ENCODE peak calls at places on chromosomes 12 and 14, in seven cellular contexts. One of them, this sample, is unnamed.

GRCh38 chr12:124626841-124627502 is 59.6 kb upstream of the NCOR2 start:
- DNase-seq in dorsolateral prefrontal cortex: no peak
- DNase-seq in GM23248: peak; percentile 54
- DNase-seq in fibroblast of lung: peak; percentile 78
- DNase-seq in RWPE1: no peak
- DNase-seq in SK-N-SH: no peak
- DNase-seq in GM23338: no peak
- DNase-seq in this sample: no peak

GRCh38 chr14:61973981-61974380 is 211.8 kb downstream of the SNAPC1 start:
- DNase-seq in RWPE1: no peak
- DNase-seq in fibroblast of lung: peak; percentile 36
- DNase-seq in SK-N-SH: no peak
- DNase-seq in dorsolateral prefrontal cortex: no peak
- DNase-seq in GM23248: peak; percentile 87
- DNase-seq in GM23338: no peak
- DNase-seq in this sample: no peak

GRCh38 chr12:113088971-113089756 is 32.6 kb downstream of the DTX1 start:
- DNase-seq in GM23248: no peak
- DNase-seq in dorsolateral prefrontal cortex: no peak
- DNase-seq in SK-N-SH: no peak
- DNase-seq in fibroblast of lung: no peak
- DNase-seq in RWPE1: no peak
- DNase-seq in GM23338: no peak
- DNase-seq in this sample: no peak

GRCh38 chr14:58488550-58488949 is 61.0 kb downstream of the KIAA0586 start:
- DNase-seq in SK-N-SH: no peak
- DNase-seq in dorsolateral prefrontal cortex: no peak
- DNase-seq in RWPE1: peak; percentile 20
- DNase-seq in GM23248: peak; percentile 26
- DNase-seq in GM23338: peak; percentile 9
- DNase-seq in fibroblast of lung: peak; percentile 39
- DNase-seq in this sample: no peak

GRCh38 chr12:50985322-50985721 is 33.0 kb downstream of the HIGD1C start:
- DNase-seq in fibroblast of lung: peak; percentile 66
- DNase-seq in GM23338: no peak
- DNase-seq in SK-N-SH: no peak
- DNase-seq in dorsolateral prefrontal cortex: no peak
- DNase-seq in GM23248: peak; percentile 95
- DNase-seq in RWPE1: no peak
- DNase-seq in this sample: no peak

GRCh38 chr12:95115641-95116040 is 42.2 kb upstream of the NR2C1 start:
- DNase-seq in dorsolateral prefrontal cortex: no peak
- DNase-seq in RWPE1: no peak
- DNase-seq in SK-N-SH: no peak
- DNase-seq in GM23338: no peak
- DNase-seq in fibroblast of lung: peak; percentile 11
- DNase-seq in GM23248: no peak
- DNase-seq in this sample: no peak

GRCh38 chr14:40981247-40981646 is 625.4 kb upstream of the LRFN5 start:
- DNase-seq in RWPE1: peak; percentile 25
- DNase-seq in GM23338: no peak
- DNase-seq in GM23248: no peak
- DNase-seq in dorsolateral prefrontal cortex: no peak
- DNase-seq in fibroblast of lung: no peak
- DNase-seq in SK-N-SH: no peak
- DNase-seq in this sample: no peak

GRCh38 chr14:64060648-64061096 is 207.9 kb downstream of the SYNE2 start:
- DNase-seq in SK-N-SH: no peak
- DNase-seq in dorsolateral prefrontal cortex: no peak
- DNase-seq in fibroblast of lung: no peak
- DNase-seq in GM23338: peak; percentile 95
- DNase-seq in RWPE1: peak; percentile 69
- DNase-seq in GM23248: peak; percentile 11
- DNase-seq in this sample: no peak

GRCh38 chr12:119683413-119683812 is 15.5 kb downstream of the PRKAB1 start:
- DNase-seq in fibroblast of lung: peak; percentile 33
- DNase-seq in GM23338: no peak
- DNase-seq in RWPE1: no peak
- DNase-seq in dorsolateral prefrontal cortex: no peak
- DNase-seq in GM23248: peak; percentile 70
- DNase-seq in SK-N-SH: no peak
- DNase-seq in this sample: no peak

GRCh38 chr12:102539651-102540553 is 59.5 kb upstream of the IGF1 start:
- DNase-seq in RWPE1: peak; percentile 19
- DNase-seq in GM23248: peak; percentile 85
- DNase-seq in fibroblast of lung: peak; percentile 5
- DNase-seq in SK-N-SH: no peak
- DNase-seq in GM23338: peak; percentile 9
- DNase-seq in dorsolateral prefrontal cortex: no peak
- DNase-seq in this sample: no peak

GRCh38 chr12:46343122-46343852 is 29.3 kb downstream of the SLC38A2 start:
- DNase-seq in GM23248: no peak
- DNase-seq in RWPE1: no peak
- DNase-seq in GM23338: no peak
- DNase-seq in dorsolateral prefrontal cortex: no peak
- DNase-seq in SK-N-SH: no peak
- DNase-seq in fibroblast of lung: no peak
- DNase-seq in this sample: no peak

GRCh38 chr14:92601757-92602417 is 88.3 kb downstream of the RIN3 start:
- DNase-seq in fibroblast of lung: no peak
- DNase-seq in SK-N-SH: no peak
- DNase-seq in dorsolateral prefrontal cortex: no peak
- DNase-seq in RWPE1: no peak
- DNase-seq in GM23338: no peak
- DNase-seq in GM23248: no peak
- DNase-seq in this sample: no peak
- H3K27ac ChIP-seq in fibroblast of lung: no peak overlapping the region
- H3K27ac ChIP-seq in SK-N-SH: no peak overlapping the region
- H3K27ac ChIP-seq in dorsolateral prefrontal cortex: no peak overlapping the region
- H3K27ac ChIP-seq in RWPE1: no peak overlapping the region
- H3K27ac ChIP-seq in GM23338: no peak overlapping the region
- H3K27ac ChIP-seq in GM23248: no peak overlapping the region
- H3K27ac ChIP-seq in this sample: no peak overlapping the region

GRCh38 chr14:103393078-103393477 is 7.9 kb downstream of the MARK3 start:
- DNase-seq in dorsolateral prefrontal cortex: no peak
- DNase-seq in RWPE1: no peak
- DNase-seq in GM23248: no peak
- DNase-seq in fibroblast of lung: no peak
- DNase-seq in SK-N-SH: no peak
- DNase-seq in GM23338: no peak
- DNase-seq in this sample: no peak
- H3K27ac ChIP-seq in dorsolateral prefrontal cortex: no peak overlapping the region
- H3K27ac ChIP-seq in RWPE1: peak overlapping the region; percentile 45
- H3K27ac ChIP-seq in GM23248: peak overlapping the region; percentile 52
- H3K27ac ChIP-seq in fibroblast of lung: no peak overlapping the region
- H3K27ac ChIP-seq in SK-N-SH: no peak overlapping the region
- H3K27ac ChIP-seq in GM23338: no peak overlapping the region
- H3K27ac ChIP-seq in this sample: no peak overlapping the region

DNA sequence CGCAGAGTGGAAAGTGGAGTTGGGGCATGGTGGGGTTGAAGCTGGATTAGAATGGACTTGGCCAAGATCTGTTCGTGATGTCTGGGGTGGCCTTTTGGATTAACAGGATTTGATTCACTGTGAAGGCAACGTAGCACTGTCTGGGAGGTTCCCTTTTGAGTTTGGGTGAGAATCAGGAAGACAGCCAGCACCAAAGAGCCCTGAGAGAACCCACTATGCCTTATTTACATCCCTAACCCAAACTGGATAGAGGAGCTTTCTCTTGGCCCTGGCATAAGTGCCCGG is 269.6 kb downstream of the ZFP36L1 start:
- DNase-seq in GM23248: no peak
- DNase-seq in fibroblast of lung: no peak
- DNase-seq in dorsolateral prefrontal cortex: no peak
- DNase-seq in GM23338: no peak
- DNase-seq in SK-N-SH: no peak
- DNase-seq in RWPE1: no peak
- DNase-seq in this sample: no peak
- H3K27ac ChIP-seq in GM23248: no peak overlapping the region
- H3K27ac ChIP-seq in fibroblast of lung: no peak overlapping the region
- H3K27ac ChIP-seq in dorsolateral prefrontal cortex: no peak overlapping the region
- H3K27ac ChIP-seq in GM23338: no peak overlapping the region
- H3K27ac ChIP-seq in SK-N-SH: no peak overlapping the region
- H3K27ac ChIP-seq in RWPE1: peak overlapping the region; percentile 68
- H3K27ac ChIP-seq in this sample: peak overlapping the region; percentile 8

GRCh38 chr14:94514351-94514750 is 5.1 kb upstream of the SERPINA12 start:
- DNase-seq in SK-N-SH: no peak
- DNase-seq in fibroblast of lung: no peak
- DNase-seq in RWPE1: no peak
- DNase-seq in GM23248: no peak
- DNase-seq in GM23338: no peak
- DNase-seq in dorsolateral prefrontal cortex: no peak
- DNase-seq in this sample: no peak

GRCh38 chr14:94515856-94516255 is 6.6 kb upstream of the SERPINA12 start:
- DNase-seq in SK-N-SH: no peak
- DNase-seq in GM23248: no peak
- DNase-seq in GM23338: no peak
- DNase-seq in RWPE1: no peak
- DNase-seq in dorsolateral prefrontal cortex: no peak
- DNase-seq in fibroblast of lung: no peak
- DNase-seq in this sample: no peak

GRCh38 chr14:94515426-94515825 is 6.2 kb upstream of the SERPINA12 start:
- DNase-seq in GM23248: no peak
- DNase-seq in SK-N-SH: no peak
- DNase-seq in GM23338: no peak
- DNase-seq in RWPE1: no peak
- DNase-seq in dorsolateral prefrontal cortex: no peak
- DNase-seq in fibroblast of lung: no peak
- DNase-seq in this sample: no peak

GRCh38 chr14:94517641-94518257 is 8.5 kb upstream of the SERPINA12 start:
- DNase-seq in RWPE1: no peak
- DNase-seq in GM23338: peak; percentile 16
- DNase-seq in dorsolateral prefrontal cortex: no peak
- DNase-seq in fibroblast of lung: no peak
- DNase-seq in GM23248: no peak
- DNase-seq in SK-N-SH: no peak
- DNase-seq in this sample: no peak

GRCh38 chr14:94517248-94517640 is 8.0 kb upstream of the SERPINA12 start:
- DNase-seq in fibroblast of lung: no peak
- DNase-seq in GM23338: no peak
- DNase-seq in GM23248: peak; percentile 14
- DNase-seq in dorsolateral prefrontal cortex: no peak
- DNase-seq in RWPE1: no peak
- DNase-seq in SK-N-SH: no peak
- DNase-seq in this sample: no peak
- H3K27ac ChIP-seq in fibroblast of lung: no peak overlapping the region
- H3K27ac ChIP-seq in GM23338: no peak overlapping the region
- H3K27ac ChIP-seq in GM23248: no peak overlapping the region
- H3K27ac ChIP-seq in dorsolateral prefrontal cortex: no peak overlapping the region
- H3K27ac ChIP-seq in RWPE1: no peak overlapping the region
- H3K27ac ChIP-seq in SK-N-SH: no peak overlapping the region
- H3K27ac ChIP-seq in this sample: no peak overlapping the region

DNA sequence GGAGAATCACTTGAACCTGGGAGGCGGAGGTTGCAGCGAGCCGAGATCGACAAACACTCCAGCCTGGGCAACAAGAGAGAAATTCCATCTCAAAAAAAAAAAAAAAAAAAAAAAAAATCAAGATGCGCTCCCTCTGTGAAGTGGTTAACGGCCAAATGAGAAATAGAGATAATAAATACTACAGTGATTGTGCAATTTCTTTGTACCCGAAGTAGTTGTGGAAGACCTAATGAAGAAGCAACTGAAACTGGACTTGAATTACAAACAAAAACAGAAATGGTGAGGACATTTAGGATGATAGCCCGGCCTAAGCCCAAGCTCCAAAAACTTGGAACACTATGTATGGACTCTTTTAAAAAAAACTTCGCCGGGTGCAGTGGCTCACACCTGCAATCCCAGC is 44.2 kb upstream of the CDK17 start:
- DNase-seq in dorsolateral prefrontal cortex: no peak
- DNase-seq in SK-N-SH: no peak
- DNase-seq in RWPE1: no peak
- DNase-seq in GM23248: no peak
- DNase-seq in GM23338: no peak
- DNase-seq in fibroblast of lung: no peak
- DNase-seq in this sample: no peak
- H3K27ac ChIP-seq in dorsolateral prefrontal cortex: no peak overlapping the region
- H3K27ac ChIP-seq in SK-N-SH: peak overlapping the region; percentile 98
- H3K27ac ChIP-seq in RWPE1: peak overlapping the region; percentile 76
- H3K27ac ChIP-seq in GM23248: peak overlapping the region; percentile 89
- H3K27ac ChIP-seq in GM23338: no peak overlapping the region
- H3K27ac ChIP-seq in fibroblast of lung: no peak overlapping the region
- H3K27ac ChIP-seq in this sample: no peak overlapping the region

GRCh38 chr12:118050972-118051910 is 9.7 kb downstream of the WSB2 start:
- DNase-seq in fibroblast of lung: peak; percentile 55
- DNase-seq in GM23338: no peak
- DNase-seq in SK-N-SH: no peak
- DNase-seq in RWPE1: no peak
- DNase-seq in GM23248: peak; percentile 45
- DNase-seq in dorsolateral prefrontal cortex: no peak
- DNase-seq in this sample: no peak
- H3K27ac ChIP-seq in fibroblast of lung: peak overlapping the region; percentile 88
- H3K27ac ChIP-seq in GM23338: no peak overlapping the region
- H3K27ac ChIP-seq in SK-N-SH: peak overlapping the region; percentile 86
- H3K27ac ChIP-seq in RWPE1: peak overlapping the region; percentile 82
- H3K27ac ChIP-seq in GM23248: peak overlapping the region; percentile 77
- H3K27ac ChIP-seq in dorsolateral prefrontal cortex: no peak overlapping the region
- H3K27ac ChIP-seq in this sample: no peak overlapping the region

DNA sequence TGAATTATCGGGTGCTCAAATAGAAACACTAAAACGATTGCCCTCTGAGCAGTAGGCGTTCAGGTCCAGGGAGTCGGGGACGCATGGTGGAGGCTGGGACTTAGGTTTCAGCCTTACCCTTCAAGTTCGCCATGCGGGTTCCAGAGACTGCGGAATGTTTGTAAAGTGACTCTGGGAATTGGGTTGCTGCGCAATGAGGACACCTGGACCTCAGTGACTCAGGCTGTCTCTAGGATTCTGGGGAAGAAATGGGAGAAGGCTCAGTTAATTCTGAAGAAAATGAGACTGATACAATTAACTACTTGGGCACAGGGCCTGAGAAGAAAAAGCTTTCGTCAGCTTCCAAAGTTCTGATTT is 1.1 kb downstream of the LGALS3 start:
- DNase-seq in GM23248: peak; percentile 75
- DNase-seq in GM23338: peak; percentile 75
- DNase-seq in RWPE1: peak; percentile 66
- DNase-seq in SK-N-SH: no peak
- DNase-seq in fibroblast of lung: peak; percentile 38
- DNase-seq in dorsolateral prefrontal cortex: no peak
- DNase-seq in this sample: no peak
- H3K27ac ChIP-seq in GM23248: peak overlapping the region; percentile 89
- H3K27ac ChIP-seq in GM23338: no peak overlapping the region
- H3K27ac ChIP-seq in RWPE1: peak overlapping the region; percentile 88
- H3K27ac ChIP-seq in SK-N-SH: peak overlapping the region; percentile 73
- H3K27ac ChIP-seq in fibroblast of lung: peak overlapping the region; percentile 96
- H3K27ac ChIP-seq in dorsolateral prefrontal cortex: peak overlapping the region; percentile 47
- H3K27ac ChIP-seq in this sample: no peak overlapping the region

GRCh38 chr14:54294802-54295201 is 102.0 kb upstream of the CDKN3 start:
- DNase-seq in fibroblast of lung: no peak
- DNase-seq in SK-N-SH: no peak
- DNase-seq in GM23338: no peak
- DNase-seq in GM23248: no peak
- DNase-seq in dorsolateral prefrontal cortex: no peak
- DNase-seq in RWPE1: no peak
- DNase-seq in this sample: no peak

GRCh38 chr14:54291491-54292191 is 105.2 kb upstream of the CDKN3 start:
- DNase-seq in SK-N-SH: no peak
- DNase-seq in dorsolateral prefrontal cortex: no peak
- DNase-seq in GM23338: peak; percentile 24
- DNase-seq in GM23248: no peak
- DNase-seq in RWPE1: no peak
- DNase-seq in fibroblast of lung: no peak
- DNase-seq in this sample: no peak
- H3K27ac ChIP-seq in SK-N-SH: no peak overlapping the region
- H3K27ac ChIP-seq in dorsolateral prefrontal cortex: no peak overlapping the region
- H3K27ac ChIP-seq in GM23338: peak overlapping the region; percentile 39
- H3K27ac ChIP-seq in GM23248: no peak overlapping the region
- H3K27ac ChIP-seq in RWPE1: no peak overlapping the region
- H3K27ac ChIP-seq in fibroblast of lung: no peak overlapping the region
- H3K27ac ChIP-seq in this sample: no peak overlapping the region